ENCODE peak calls at places on chromosomes 2 and 18, in five cellular contexts. G is AG04450, W is NB4, R is stomach, D is fibroblast of pulmonary artery. S is an unnamed sample.

GRCh38 chr2:147487286-147487979 is 357.4 kb upstream of the ACVR2A start:
- DNase-seq in W (no peak), D (no peak), R (no peak), G (no peak), S (no peak)

GRCh38 chr2:160936407-160936806 is 223.8 kb upstream of the TANK start:
- DNase-seq in D (no peak), G (no peak), W (no peak), R (no peak), S (no peak)

GRCh38 chr2:143840601-143841000 is 679.3 kb downstream of the ZEB2 start:
- DNase-seq in G (no peak), D (no peak), R (no peak), W (no peak), S (no peak)

GRCh38 chr18:24791736-24792135 is 331.3 kb downstream of the HRH4 start:
- DNase-seq in D (no peak), G (no peak), W (no peak), R (no peak), S (no peak)

GRCh38 chr2:42928692-42929576 is 136.6 kb upstream of the HAAO start:
- DNase-seq in G (no peak), D (peak; percentile 56), R (no peak), W (peak; percentile 94), S (no peak)

GRCh38 chr2:25265022-25265421 is 76.7 kb downstream of the DNMT3A start:
- DNase-seq in W (no peak), G (no peak), D (no peak), R (no peak), S (no peak)

GRCh38 chr2:155391613-155392012 is 693.1 kb downstream of the KCNJ3 start:
- DNase-seq in G (no peak), D (no peak), W (no peak), R (no peak), S (no peak)

GRCh38 chr2:671072-671471 is 6.1 kb downstream of the TMEM18 start:
- DNase-seq in W (no peak), R (no peak), D (no peak), G (no peak), S (no peak)

GRCh38 chr2:127642706-127643697 is 3.0 kb upstream of the GPR17 start:
- DNase-seq in W (no peak), G (no peak), R (no peak), D (no peak), S (no peak)

S was measured in T-cell.